ENCODE peak calls at places on chromosome 13, in nine cellular contexts. One of them, this sample, is unnamed.

GRCh38 chr13:60811581-60811980 is 414.6 kb downstream of the TDRD3 start:
- DNase-seq in GM23338: no peak
- DNase-seq in hepatocyte: no peak
- DNase-seq in neural progenitor cell: no peak
- DNase-seq in A673: no peak
- DNase-seq in PC-9: no peak
- DNase-seq in GM23248: no peak
- DNase-seq in endothelial cell of umbilical vein: no peak
- DNase-seq in HepG2: no peak
- DNase-seq in this sample: no peak

GRCh38 chr13:42626461-42626860 is 52.5 kb downstream of the TNFSF11 start:
- DNase-seq in GM23338: no peak
- DNase-seq in hepatocyte: no peak
- DNase-seq in neural progenitor cell: no peak
- DNase-seq in A673: no peak
- DNase-seq in PC-9: no peak
- DNase-seq in GM23248: no peak
- DNase-seq in endothelial cell of umbilical vein: no peak
- DNase-seq in HepG2: no peak
- DNase-seq in this sample: no peak

GRCh38 chr13:39618546-39618945 is 15.6 kb upstream of the LHFPL6 start:
- DNase-seq in GM23338: no peak
- DNase-seq in hepatocyte: no peak
- DNase-seq in neural progenitor cell: no peak
- DNase-seq in A673: no peak
- DNase-seq in PC-9: no peak
- DNase-seq in GM23248: no peak
- DNase-seq in endothelial cell of umbilical vein: no peak
- DNase-seq in HepG2: no peak
- DNase-seq in this sample: no peak

GRCh38 chr13:113926301-113926761 is 47.5 kb downstream of the C13orf46 start:
- DNase-seq in GM23338: no peak
- DNase-seq in hepatocyte: no peak
- DNase-seq in neural progenitor cell: no peak
- DNase-seq in A673: no peak
- DNase-seq in PC-9: no peak
- DNase-seq in GM23248: peak; percentile 52
- DNase-seq in endothelial cell of umbilical vein: no peak
- DNase-seq in HepG2: no peak
- DNase-seq in this sample: no peak

GRCh38 chr13:94345374-94346195 is 133.9 kb downstream of the DCT start:
- DNase-seq in GM23338: no peak
- DNase-seq in hepatocyte: peak; percentile 26
- DNase-seq in neural progenitor cell: no peak
- DNase-seq in A673: peak; percentile 87
- DNase-seq in PC-9: no peak
- DNase-seq in GM23248: peak; percentile 27
- DNase-seq in endothelial cell of umbilical vein: peak; percentile 73
- DNase-seq in HepG2: peak; percentile 22
- DNase-seq in this sample: peak; percentile 71

GRCh38 chr13:23551213-23552008 is 18.8 kb upstream of the TNFRSF19 start:
- DNase-seq in GM23338: peak; percentile 15
- DNase-seq in hepatocyte: no peak
- DNase-seq in neural progenitor cell: peak; percentile 38
- DNase-seq in A673: no peak
- DNase-seq in PC-9: no peak
- DNase-seq in GM23248: no peak
- DNase-seq in endothelial cell of umbilical vein: no peak
- DNase-seq in HepG2: no peak
- DNase-seq in this sample: no peak

GRCh38 chr13:35388456-35388855 is 88.0 kb downstream of the MAB21L1 start:
- DNase-seq in GM23338: no peak
- DNase-seq in hepatocyte: no peak
- DNase-seq in neural progenitor cell: no peak
- DNase-seq in A673: no peak
- DNase-seq in PC-9: no peak
- DNase-seq in GM23248: peak; percentile 6
- DNase-seq in endothelial cell of umbilical vein: no peak
- DNase-seq in HepG2: no peak
- DNase-seq in this sample: no peak

GRCh38 chr13:79451500-79451962 is 29.4 kb upstream of the NDFIP2 start:
- DNase-seq in GM23338: peak; percentile 46
- DNase-seq in hepatocyte: peak; percentile 49
- DNase-seq in neural progenitor cell: no peak
- DNase-seq in A673: peak; percentile 60
- DNase-seq in PC-9: peak; percentile 20
- DNase-seq in GM23248: peak; percentile 98
- DNase-seq in endothelial cell of umbilical vein: peak; percentile 65
- DNase-seq in HepG2: no peak
- DNase-seq in this sample: no peak

GRCh38 chr13:98480915-98481510 is 95.9 kb downstream of the STK24 start:
- DNase-seq in GM23338: no peak
- DNase-seq in hepatocyte: no peak
- DNase-seq in neural progenitor cell: no peak
- DNase-seq in A673: no peak
- DNase-seq in PC-9: no peak
- DNase-seq in GM23248: no peak
- DNase-seq in endothelial cell of umbilical vein: no peak
- DNase-seq in HepG2: no peak
- DNase-seq in this sample: no peak

GRCh38 chr13:63024458-63024857 is 1608.8 kb upstream of the PCDH20 start:
- DNase-seq in GM23338: no peak
- DNase-seq in hepatocyte: peak; percentile 13
- DNase-seq in neural progenitor cell: no peak
- DNase-seq in A673: no peak
- DNase-seq in PC-9: no peak
- DNase-seq in GM23248: no peak
- DNase-seq in endothelial cell of umbilical vein: no peak
- DNase-seq in HepG2: no peak
- DNase-seq in this sample: no peak

GRCh38 chr13:63107163-63107935 is 1691.7 kb upstream of the PCDH20 start:
- DNase-seq in GM23338: no peak
- DNase-seq in hepatocyte: no peak
- DNase-seq in neural progenitor cell: no peak
- DNase-seq in A673: no peak
- DNase-seq in PC-9: no peak
- DNase-seq in GM23248: no peak
- DNase-seq in endothelial cell of umbilical vein: no peak
- DNase-seq in HepG2: no peak
- DNase-seq in this sample: no peak

GRCh38 chr13:62697702-62698101 is 1282.1 kb upstream of the PCDH20 start:
- DNase-seq in GM23338: no peak
- DNase-seq in hepatocyte: no peak
- DNase-seq in neural progenitor cell: no peak
- DNase-seq in A673: no peak
- DNase-seq in PC-9: no peak
- DNase-seq in GM23248: no peak
- DNase-seq in endothelial cell of umbilical vein: no peak
- DNase-seq in HepG2: no peak
- DNase-seq in this sample: no peak

GRCh38 chr13:33229446-33230177 is 55.9 kb downstream of the STARD13 start:
- DNase-seq in GM23338: no peak
- DNase-seq in hepatocyte: no peak
- DNase-seq in neural progenitor cell: peak; percentile 10
- DNase-seq in A673: peak; percentile 39
- DNase-seq in PC-9: no peak
- DNase-seq in GM23248: no peak
- DNase-seq in endothelial cell of umbilical vein: no peak
- DNase-seq in HepG2: peak; percentile 92
- DNase-seq in this sample: no peak

GRCh38 chr13:73938375-73939070 is 195.7 kb downstream of the KLF12 start:
- DNase-seq in GM23338: no peak
- DNase-seq in hepatocyte: peak; percentile 20
- DNase-seq in neural progenitor cell: no peak
- DNase-seq in A673: peak; percentile 74
- DNase-seq in PC-9: peak; percentile 20
- DNase-seq in GM23248: peak; percentile 90
- DNase-seq in endothelial cell of umbilical vein: peak; percentile 77
- DNase-seq in HepG2: no peak
- DNase-seq in this sample: no peak

GRCh38 chr13:107202371-107203023 is 634.6 kb upstream of the ARGLU1 start:
- DNase-seq in GM23338: no peak
- DNase-seq in hepatocyte: peak; percentile 17
- DNase-seq in neural progenitor cell: no peak
- DNase-seq in A673: peak; percentile 79
- DNase-seq in PC-9: no peak
- DNase-seq in GM23248: peak; percentile 76
- DNase-seq in endothelial cell of umbilical vein: peak; percentile 99
- DNase-seq in HepG2: peak; percentile 54
- DNase-seq in this sample: no peak

GRCh38 chr13:112521073-112521685 is 66.8 kb downstream of the TUBGCP3 start:
- DNase-seq in GM23338: no peak
- DNase-seq in hepatocyte: no peak
- DNase-seq in neural progenitor cell: no peak
- DNase-seq in A673: no peak
- DNase-seq in PC-9: no peak
- DNase-seq in GM23248: peak; percentile 16
- DNase-seq in endothelial cell of umbilical vein: no peak
- DNase-seq in HepG2: no peak
- DNase-seq in this sample: no peak

GRCh38 chr13:22740264-22740663 is 440.5 kb upstream of the SGCG start:
- DNase-seq in GM23338: peak; percentile 70
- DNase-seq in hepatocyte: no peak
- DNase-seq in neural progenitor cell: peak; percentile 49
- DNase-seq in A673: peak; percentile 38
- DNase-seq in PC-9: no peak
- DNase-seq in GM23248: no peak
- DNase-seq in endothelial cell of umbilical vein: no peak
- DNase-seq in HepG2: no peak
- DNase-seq in this sample: no peak

GRCh38 chr13:41562083-41562482 is 104.7 kb downstream of the RGCC start:
- DNase-seq in GM23338: no peak
- DNase-seq in hepatocyte: peak; percentile 68
- DNase-seq in neural progenitor cell: no peak
- DNase-seq in A673: peak; percentile 29
- DNase-seq in PC-9: peak; percentile 18
- DNase-seq in GM23248: peak; percentile 96
- DNase-seq in endothelial cell of umbilical vein: peak; percentile 49
- DNase-seq in HepG2: no peak
- DNase-seq in this sample: no peak

GRCh38 chr13:113207890-113208423 is 512 bp downstream of the PCID2 start:
- DNase-seq in GM23338: peak; percentile 70
- DNase-seq in hepatocyte: peak; percentile 75
- DNase-seq in neural progenitor cell: peak; percentile 76
- DNase-seq in A673: peak; percentile 33
- DNase-seq in PC-9: peak; percentile 39
- DNase-seq in GM23248: peak; percentile 83
- DNase-seq in endothelial cell of umbilical vein: peak; percentile 70
- DNase-seq in HepG2: peak; percentile 26
- DNase-seq in this sample: no peak

GRCh38 chr13:27979001-27979643 is 9.4 kb downstream of the URAD start:
- DNase-seq in GM23338: peak; percentile 66
- DNase-seq in hepatocyte: no peak
- DNase-seq in neural progenitor cell: peak; percentile 44
- DNase-seq in A673: no peak
- DNase-seq in PC-9: no peak
- DNase-seq in GM23248: no peak
- DNase-seq in endothelial cell of umbilical vein: no peak
- DNase-seq in HepG2: no peak
- DNase-seq in this sample: no peak
- TF ChIP-seq EZH2 in GM23338: peak; percentile 98
- TF ChIP-seq EZH2 in hepatocyte: peak; percentile 94
- TF ChIP-seq EZH2 in neural progenitor cell: peak; percentile 36
- TF ChIP-seq EZH2 in A673: peak; percentile 86
- TF ChIP-seq EZH2 in PC-9: no peak
- TF ChIP-seq EZH2 in GM23248: peak; percentile 95
- TF ChIP-seq EZH2 in endothelial cell of umbilical vein: peak; percentile 64
- TF ChIP-seq EZH2 in HepG2: no peak
- TF ChIP-seq EZH2 in this sample: peak; percentile 50

DNA sequence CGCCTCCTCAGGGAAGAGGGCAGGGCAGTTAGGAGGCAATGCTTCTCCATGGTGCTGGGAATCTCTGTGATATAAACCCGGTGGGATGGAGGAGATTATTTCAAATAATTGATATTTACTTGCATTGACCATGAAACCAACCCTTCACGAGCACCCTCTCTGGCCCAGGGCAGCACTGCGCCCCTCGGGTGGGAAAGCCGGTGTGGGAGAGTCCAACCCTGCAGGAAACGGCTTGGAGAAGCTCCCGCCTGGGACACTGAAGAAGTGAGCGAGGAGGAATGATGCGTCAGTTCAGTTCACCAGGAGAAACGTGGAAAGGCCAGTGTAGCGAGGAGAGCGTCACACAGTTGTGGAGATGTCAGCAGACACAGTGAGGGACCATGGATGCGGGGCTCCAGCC is 99.9 kb downstream of the COL4A2 start:
- DNase-seq in GM23338: no peak
- DNase-seq in hepatocyte: no peak
- DNase-seq in neural progenitor cell: no peak
- DNase-seq in A673: no peak
- DNase-seq in PC-9: no peak
- DNase-seq in GM23248: no peak
- DNase-seq in endothelial cell of umbilical vein: no peak
- DNase-seq in HepG2: no peak
- DNase-seq in this sample: no peak
- TF ChIP-seq EZH2 in GM23338: no peak
- TF ChIP-seq EZH2 in hepatocyte: no peak
- TF ChIP-seq EZH2 in neural progenitor cell: no peak
- TF ChIP-seq EZH2 in A673: no peak
- TF ChIP-seq EZH2 in PC-9: no peak
- TF ChIP-seq EZH2 in GM23248: no peak
- TF ChIP-seq EZH2 in endothelial cell of umbilical vein: no peak
- TF ChIP-seq EZH2 in HepG2: no peak
- TF ChIP-seq EZH2 in this sample: no peak

DNA sequence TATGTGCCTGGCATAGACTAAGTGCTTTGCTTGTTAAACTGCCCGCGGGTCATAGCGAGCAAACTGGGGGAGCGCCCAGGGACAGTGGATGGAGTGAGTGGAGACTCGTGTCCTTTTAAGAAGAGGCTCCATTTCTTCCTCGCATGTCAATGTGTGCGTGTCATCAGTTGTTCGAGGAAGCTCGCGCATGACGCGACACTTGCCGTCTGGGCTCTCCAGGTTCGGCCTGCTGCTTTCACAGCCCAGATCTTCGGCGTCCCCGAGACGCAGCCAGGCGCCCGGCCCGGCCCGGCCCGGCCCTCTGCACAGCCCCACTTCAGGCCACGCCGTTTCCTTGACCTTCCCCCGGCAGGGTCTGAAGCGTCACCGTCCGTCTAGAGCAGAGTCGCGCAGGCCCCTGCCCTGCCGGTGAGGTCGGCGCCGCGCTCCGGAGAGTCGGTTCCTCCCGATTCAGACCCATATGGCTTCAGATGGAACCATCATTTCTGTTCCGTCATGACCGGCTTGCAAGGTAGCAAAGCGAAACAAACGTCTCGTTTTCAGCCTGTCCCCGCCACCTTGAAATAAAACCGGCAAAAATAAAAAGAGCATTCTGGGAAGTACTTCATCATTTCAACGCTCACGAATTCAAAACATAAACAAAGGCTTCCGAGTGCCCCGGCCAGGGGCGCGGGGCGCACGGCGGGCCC is 604 bp upstream of the ARHGEF7 start:
- DNase-seq in GM23338: peak; percentile 68
- DNase-seq in hepatocyte: peak; percentile 64
- DNase-seq in neural progenitor cell: peak; percentile 53
- DNase-seq in A673: no peak
- DNase-seq in PC-9: no peak
- DNase-seq in GM23248: peak; percentile 91
- DNase-seq in endothelial cell of umbilical vein: peak; percentile 32
- DNase-seq in HepG2: no peak
- DNase-seq in this sample: no peak
- TF ChIP-seq EZH2 in GM23338: peak; percentile 26
- TF ChIP-seq EZH2 in hepatocyte: no peak
- TF ChIP-seq EZH2 in neural progenitor cell: peak; percentile 78
- TF ChIP-seq EZH2 in A673: peak; percentile 95
- TF ChIP-seq EZH2 in PC-9: no peak
- TF ChIP-seq EZH2 in GM23248: no peak
- TF ChIP-seq EZH2 in endothelial cell of umbilical vein: peak; percentile 79
- TF ChIP-seq EZH2 in HepG2: peak; percentile 88
- TF ChIP-seq EZH2 in this sample: peak; percentile 45

GRCh38 chr13:97382276-97382675 is 51.7 kb upstream of the RAP2A start:
- DNase-seq in GM23338: no peak
- DNase-seq in hepatocyte: no peak
- DNase-seq in neural progenitor cell: no peak
- DNase-seq in A673: no peak
- DNase-seq in PC-9: no peak
- DNase-seq in GM23248: no peak
- DNase-seq in endothelial cell of umbilical vein: no peak
- DNase-seq in HepG2: no peak
- DNase-seq in this sample: no peak
- TF ChIP-seq EZH2 in GM23338: no peak
- TF ChIP-seq EZH2 in hepatocyte: no peak
- TF ChIP-seq EZH2 in neural progenitor cell: no peak
- TF ChIP-seq EZH2 in A673: no peak
- TF ChIP-seq EZH2 in PC-9: no peak
- TF ChIP-seq EZH2 in GM23248: no peak
- TF ChIP-seq EZH2 in endothelial cell of umbilical vein: no peak
- TF ChIP-seq EZH2 in HepG2: no peak
- TF ChIP-seq EZH2 in this sample: no peak

This sample was measured in SK-N-MC.